ENCODE peak calls at places on chromosomes 2 and 18, in five cellular contexts. W is NCI-H446 treated with DMSO at 0.1 percent for 48 hours, D is RPMI7951, E is NCI-H774, R is choroid plexus epithelial cell. J is an unnamed sample.

GRCh38 chr2:40093036-40093673 is 314.1 kb upstream of the THUMPD2 start:
- DNase-seq in D (peak), W (peak), E (no peak), R (peak), J (peak)

GRCh38 chr2:43402002-43402401 is 175.6 kb upstream of the ZFP36L2 start:
- DNase-seq in D (no peak), E (no peak), R (no peak), W (no peak), J (no peak)

GRCh38 chr2:209876211-209876610 is 104.6 kb downstream of the UNC80 start:
- DNase-seq in R (peak), W (no peak), D (no peak), E (no peak), J (no peak)

GRCh38 chr2:48144777-48145176 is 238.5 kb upstream of the FBXO11 start:
- DNase-seq in D (peak), W (no peak), E (peak), R (peak), J (peak)

GRCh38 chr2:172305066-172305465 is 122.3 kb upstream of the ITGA6 start:
- DNase-seq in D (no peak), W (no peak), R (no peak), E (no peak), J (no peak)

GRCh38 chr2:233426619-233427342 is 72.5 kb downstream of the DGKD start:
- DNase-seq in E (no peak), D (peak), W (no peak), R (peak), J (peak)

GRCh38 chr2:188132385-188132784 is 159.3 kb upstream of the GULP1 start:
- DNase-seq in R (peak), E (no peak), W (peak), D (no peak), J (peak)

GRCh38 chr2:88342749-88343148 is 109.7 kb downstream of the FOXI3 start:
- DNase-seq in W (no peak), E (no peak), R (no peak), D (peak), J (no peak)

GRCh38 chr2:58870704-58871103 is 629.6 kb upstream of the FANCL start:
- DNase-seq in R (peak), D (no peak), W (no peak), E (no peak), J (no peak)

GRCh38 chr2:47657886-47658577 is 124.9 kb upstream of the MSH6 start:
- DNase-seq in E (no peak), W (no peak), R (no peak), D (no peak), J (no peak)

GRCh38 chr2:216222650-216223352 is 113.7 kb downstream of the XRCC5 start:
- DNase-seq in R (peak), W (no peak), D (peak), E (no peak), J (peak)

GRCh38 chr2:154203206-154203605 is 331.5 kb downstream of the GALNT13 start:
- DNase-seq in R (no peak), W (no peak), E (no peak), D (no peak), J (no peak)

GRCh38 chr2:237875234-237876055 is 16.0 kb downstream of the RAMP1 start:
- DNase-seq in D (no peak), R (no peak), W (no peak), E (no peak), J (no peak)

GRCh38 chr2:172200495-172201085 is 97.9 kb upstream of the DLX2 start:
- DNase-seq in R (peak), D (peak), W (no peak), E (no peak), J (peak)

GRCh38 chr2:12440731-12441130 is 276.0 kb upstream of the TRIB2 start:
- DNase-seq in E (no peak), W (no peak), R (no peak), D (no peak), J (no peak)

GRCh38 chr2:163248321-163249090 is 409.9 kb upstream of the KCNH7 start:
- DNase-seq in W (peak), R (no peak), E (no peak), D (no peak), J (no peak)

GRCh38 chr2:140186201-140186775 is 1406.1 kb upstream of the NXPH2 start:
- DNase-seq in E (no peak), W (no peak), D (no peak), R (peak), J (peak)

GRCh38 chr2:171966268-171966667 is 33.5 kb upstream of the METAP1D start:
- DNase-seq in W (no peak), R (no peak), E (no peak), D (no peak), J (no peak)

GRCh38 chr2:8096484-8096883 is 585.4 kb upstream of the ID2 start:
- DNase-seq in D (peak), E (no peak), W (no peak), R (no peak), J (no peak)

GRCh38 chr2:191488135-191488534 is 189.8 kb upstream of the NABP1 start:
- DNase-seq in D (peak), E (no peak), R (no peak), W (no peak), J (no peak)

GRCh38 chr2:58097025-58097424 is 50.4 kb downstream of the VRK2 start:
- DNase-seq in D (no peak), E (no peak), R (no peak), W (no peak), J (no peak)

GRCh38 chr18:31658670-31659573 is 25.5 kb downstream of the B4GALT6 start:
- DNase-seq in R (peak), D (no peak), W (no peak), E (no peak), J (no peak)

GRCh38 chr2:71291398-71291797 is 40.2 kb upstream of the ZNF638 start:
- DNase-seq in W (no peak), R (peak), E (no peak), D (no peak), J (no peak)

GRCh38 chr2:213376644-213377043 is 92.4 kb downstream of the SPAG16 start:
- DNase-seq in D (no peak), R (no peak), W (no peak), E (no peak), J (no peak)

GRCh38 chr2:104658149-104658839 is 195.6 kb upstream of the POU3F3 start:
- DNase-seq in D (peak), R (no peak), E (no peak), W (no peak), J (peak)

GRCh38 chr18:61896767-61897166 is 4.0 kb upstream of the RNF152 start:
- DNase-seq in R (peak), W (no peak), D (peak), E (no peak), J (peak)

GRCh38 chr2:144159264-144159663 is 360.7 kb downstream of the ZEB2 start:
- DNase-seq in W (no peak), R (no peak), E (no peak), D (peak), J (no peak)

GRCh38 chr2:42726680-42727079 is 37.3 kb downstream of the OXER1 start:
- DNase-seq in W (no peak), D (no peak), R (no peak), E (no peak), J (no peak)

GRCh38 chr18:79393626-79394401 is 1.9 kb upstream of the NFATC1 start:
- DNase-seq in E (peak), R (peak), D (peak), W (no peak), J (peak)

GRCh38 chr2:215796160-215796559 is 217.2 kb downstream of the MREG start:
- DNase-seq in E (no peak), W (no peak), D (peak), R (peak), J (peak)

GRCh38 chr2:3199660-3200345 is 177.8 kb downstream of the EIPR1 start:
- DNase-seq in R (no peak), W (no peak), D (no peak), E (no peak), J (no peak)

GRCh38 chr2:219501849-219502248 is 3.2 kb downstream of the GMPPA start:
- DNase-seq in D (no peak), R (no peak), E (no peak), W (no peak), J (no peak)

GRCh38 chr2:233638836-233639235 is 2.6 kb downstream of the UGT1A10 start:
- DNase-seq in W (no peak), E (no peak), R (no peak), D (no peak), J (no peak)

GRCh38 chr2:12587729-12588522 is 128.8 kb upstream of the TRIB2 start:
- DNase-seq in W (no peak), R (peak), E (no peak), D (peak), J (peak)

GRCh38 chr2:197596751-197597150 is 78.6 kb downstream of the RFTN2 start:
- DNase-seq in E (no peak), W (no peak), D (no peak), R (no peak), J (no peak)

J was measured in cardiac fibroblast.